ENCODE peak calls at places on chromosome 2, in four cellular contexts. J is stomach, X is heart left ventricle, Z is sigmoid colon. Y is an unnamed sample.

GRCh38 chr2:173448938-173449471 is 94.3 kb downstream of the CDCA7 start:
- DNase-seq in J (peak; percentile 84), X (peak; percentile 88), Z (peak; percentile 89), Y (peak; percentile 39)

GRCh38 chr2:120469486-120469885 is 123.5 kb downstream of the INHBB start:
- DNase-seq in J (no peak), X (no peak), Z (peak; percentile 55), Y (no peak)

GRCh38 chr2:68971591-68972231 is 2.7 kb upstream of the GKN1 start:
- DNase-seq in J (peak; percentile 70), X (no peak), Z (no peak), Y (no peak)

GRCh38 chr2:26609839-26610277 is 31.3 kb downstream of the CIB4 start:
- DNase-seq in J (no peak), X (no peak), Z (no peak), Y (no peak)

GRCh38 chr2:134659724-134660123 is 59.1 kb downstream of the TMEM163 start:
- DNase-seq in J (no peak), X (no peak), Z (no peak), Y (no peak)

GRCh38 chr2:212494413-212495020 is 44.1 kb downstream of the ERBB4 start:
- DNase-seq in J (no peak), X (no peak), Z (no peak), Y (no peak)

GRCh38 chr2:4354678-4355077 is 651.3 kb downstream of the DCDC2C start:
- DNase-seq in J (no peak), X (no peak), Z (no peak), Y (no peak)

GRCh38 chr2:150601280-150602038 is 114.0 kb upstream of the RND3 start:
- DNase-seq in J (no peak), X (no peak), Z (no peak), Y (no peak)

GRCh38 chr2:13113016-13113415 is 396.3 kb downstream of the TRIB2 start:
- DNase-seq in J (no peak), X (no peak), Z (no peak), Y (no peak)

GRCh38 chr2:12617853-12618252 is 98.9 kb upstream of the TRIB2 start:
- DNase-seq in J (peak; percentile 34), X (no peak), Z (no peak), Y (no peak)

GRCh38 chr2:134371041-134371440 is 117.2 kb downstream of the MGAT5 start:
- DNase-seq in J (no peak), X (no peak), Z (no peak), Y (no peak)

GRCh38 chr2:221752781-221753180 is 180.7 kb upstream of the EPHA4 start:
- DNase-seq in J (no peak), X (no peak), Z (no peak), Y (no peak)

GRCh38 chr2:32064021-32064678 is 794 bp downstream of the SPAST start:
- DNase-seq in J (no peak), X (no peak), Z (peak; percentile 67), Y (peak; percentile 23)

GRCh38 chr2:23293063-23293462 is 91.9 kb upstream of the KLHL29 start:
- DNase-seq in J (no peak), X (peak; percentile 33), Z (no peak), Y (no peak)

GRCh38 chr2:9539530-9539929 is 16.1 kb downstream of the ADAM17 start:
- DNase-seq in J (no peak), X (no peak), Z (no peak), Y (no peak)

GRCh38 chr2:229205704-229206103 is 65.4 kb downstream of the PID1 start:
- DNase-seq in J (no peak), X (no peak), Z (no peak), Y (no peak)

GRCh38 chr2:73031725-73032701 is 39.5 kb downstream of the SFXN5 start:
- DNase-seq in J (no peak), X (no peak), Z (no peak), Y (no peak)

GRCh38 chr2:154849482-154849881 is 151.0 kb downstream of the KCNJ3 start:
- DNase-seq in J (no peak), X (no peak), Z (no peak), Y (no peak)

GRCh38 chr2:227765788-227766187 is 20.1 kb downstream of the SCYGR8 start:
- DNase-seq in J (no peak), X (no peak), Z (no peak), Y (no peak)

GRCh38 chr2:232977438-232977971 is 35.6 kb downstream of the NGEF start:
- DNase-seq in J (no peak), X (no peak), Z (no peak), Y (no peak)

GRCh38 chr2:191821078-191821477 is 25.8 kb downstream of the CAVIN2 start:
- DNase-seq in J (no peak), X (no peak), Z (no peak), Y (no peak)

GRCh38 chr2:204566439-204566838 is 21.2 kb downstream of the PARD3B start:
- DNase-seq in J (no peak), X (no peak), Z (no peak), Y (no peak)

GRCh38 chr2:198873771-198874501 is 583.8 kb downstream of the SATB2 start:
- DNase-seq in J (no peak), X (no peak), Z (no peak), Y (no peak)

GRCh38 chr2:201467666-201468065 is 16.1 kb downstream of the STRADB start:
- DNase-seq in J (no peak), X (no peak), Z (no peak), Y (no peak)

GRCh38 chr2:169182573-169182972 is 113.2 kb downstream of the DHRS9 start:
- DNase-seq in J (no peak), X (no peak), Z (no peak), Y (no peak)

GRCh38 chr2:7773362-7773973 is 856.3 kb downstream of the RNF144A start:
- DNase-seq in J (no peak), X (no peak), Z (no peak), Y (no peak)

GRCh38 chr2:140187086-140187485 is 1406.9 kb upstream of the NXPH2 start:
- DNase-seq in J (no peak), X (no peak), Z (no peak), Y (no peak)

GRCh38 chr2:144747571-144747970 is 227.7 kb upstream of the ZEB2 start:
- DNase-seq in J (no peak), X (no peak), Z (no peak), Y (no peak)

GRCh38 chr2:232980683-232981082 is 32.4 kb downstream of the NGEF start:
- DNase-seq in J (no peak), X (no peak), Z (no peak), Y (no peak)

GRCh38 chr2:15555839-15556238 is 5.3 kb downstream of the NBAS start:
- DNase-seq in J (no peak), X (no peak), Z (no peak), Y (no peak)

GRCh38 chr2:15557947-15558346 is 3.2 kb downstream of the NBAS start:
- DNase-seq in J (no peak), X (no peak), Z (no peak), Y (no peak)

GRCh38 chr2:15554525-15555218 is 6.5 kb downstream of the NBAS start:
- DNase-seq in J (no peak), X (no peak), Z (no peak), Y (no peak)

GRCh38 chr2:15553951-15554350 is 7.2 kb downstream of the NBAS start:
- DNase-seq in J (no peak), X (no peak), Z (no peak), Y (no peak)

DNA sequence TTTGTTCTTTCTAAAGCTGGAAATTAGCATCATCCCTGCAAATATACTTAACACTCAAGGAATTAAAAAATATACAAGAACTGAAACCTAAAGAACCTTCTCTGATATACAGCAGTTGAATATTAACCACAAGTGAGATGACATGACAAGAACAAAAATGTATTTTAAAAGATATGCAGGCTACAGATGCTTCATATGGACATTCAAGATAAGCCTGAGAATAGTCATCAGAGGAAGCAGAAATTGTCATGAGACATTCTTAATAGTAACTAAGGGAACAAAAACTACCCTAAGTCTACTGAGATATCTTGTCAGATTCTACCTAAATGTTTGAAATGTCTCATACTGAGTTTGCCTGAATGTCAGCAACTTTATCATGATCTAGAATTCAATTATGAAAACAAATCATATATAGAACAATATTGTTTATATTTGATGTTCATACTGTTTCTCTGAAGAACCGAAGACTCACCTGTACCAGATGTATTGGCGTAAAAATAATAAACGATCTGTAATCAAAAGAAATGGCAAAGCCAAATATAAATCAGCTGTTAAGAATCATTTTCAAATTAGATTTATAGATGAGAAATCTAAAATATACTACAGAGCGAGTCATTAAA is 4.7 kb downstream of the NBAS start:
- DNase-seq in J (no peak), X (no peak), Z (no peak), Y (no peak)
- TF ChIP-seq POLR2A in J (no peak), X (no peak), Z (no peak), Y (no peak)

DNA sequence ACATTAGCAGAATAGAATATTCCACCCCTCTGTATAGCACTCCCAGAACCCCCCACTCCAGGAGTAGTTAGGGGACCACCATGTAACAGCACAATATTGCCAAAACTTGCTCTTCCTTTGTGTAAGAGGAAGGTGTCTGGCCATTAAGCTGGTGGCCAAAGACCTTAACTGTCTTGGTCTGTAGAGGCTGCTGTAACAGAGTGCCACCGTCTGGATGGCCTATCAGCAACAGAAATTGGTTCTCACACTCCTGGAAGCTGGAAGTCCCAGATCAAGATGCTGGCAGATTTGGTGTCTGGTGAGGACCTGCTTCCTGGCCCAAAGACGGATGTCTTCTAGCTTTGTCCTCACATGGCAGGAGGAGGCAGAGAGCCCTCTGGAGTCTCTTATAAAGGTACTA is 61.6 kb upstream of the TGFA start:
- DNase-seq in J (no peak), X (no peak), Z (no peak), Y (no peak)
- TF ChIP-seq POLR2A in J (no peak), X (no peak), Z (no peak), Y (no peak)

GRCh38 chr2:112340416-112340815 is 65.0 kb downstream of the ZC3H6 start:
- DNase-seq in J (no peak), X (no peak), Z (no peak), Y (no peak)

GRCh38 chr2:112342067-112342466 is 66.7 kb downstream of the ZC3H6 start:
- DNase-seq in J (no peak), X (no peak), Z (no peak), Y (no peak)

GRCh38 chr2:112340868-112341267 is 65.5 kb downstream of the ZC3H6 start:
- DNase-seq in J (no peak), X (no peak), Z (no peak), Y (no peak)

GRCh38 chr2:112343827-112344585 is 68.6 kb downstream of the ZC3H6 start:
- DNase-seq in J (no peak), X (no peak), Z (no peak), Y (no peak)

GRCh38 chr2:112345030-112346027 is 69.9 kb downstream of the ZC3H6 start:
- DNase-seq in J (no peak), X (no peak), Z (no peak), Y (no peak)
- TF ChIP-seq POLR2A in J (no peak), X (no peak), Z (no peak), Y (no peak)

GRCh38 chr2:187547353-187547979 is 6.8 kb downstream of the TFPI start:
- DNase-seq in J (no peak), X (peak; percentile 56), Z (peak; percentile 85), Y (no peak)
- TF ChIP-seq POLR2A in J (no peak), X (no peak), Z (no peak), Y (no peak)